ENCODE peak calls at places on chromosomes 3 and 15, in ten cellular contexts. M is lower lobe of right lung; U is brain microvascular endothelial cell; L is choroid plexus epithelial cell; I is adrenal gland; F is astrocyte of the spinal cord; H is MM.1S; P is cardiac muscle cell; O is CD8-positive, alpha-beta T cell; J is cardiac fibroblast. S is an unnamed sample.

GRCh38 chr3:169813757-169814517 is 1.2 kb upstream of the LRRC34 start:
- DNase-seq in I (no peak), L (peak; percentile 37), P (no peak), M (peak; percentile 65), F (no peak), O (peak; percentile 69), U (no peak), H (peak; percentile 98), J (peak; percentile 45), S (no peak)

GRCh38 chr15:81032818-81033217 is 32.1 kb downstream of the TLNRD1 start:
- DNase-seq in J (no peak), I (no peak), O (no peak), U (no peak), H (no peak), P (no peak), L (no peak), F (no peak), M (no peak), S (no peak)

GRCh38 chr3:151550025-151550618 is 89.3 kb upstream of the IGSF10 start:
- DNase-seq in F (no peak), L (no peak), U (no peak), I (no peak), H (no peak), O (no peak), J (no peak), P (no peak), M (no peak), S (no peak)

GRCh38 chr3:157239082-157239704 is 79.2 kb upstream of the CCNL1 start:
- DNase-seq in F (peak; percentile 41), M (peak; percentile 79), P (peak; percentile 81), U (peak; percentile 71), J (peak; percentile 74), H (peak; percentile 85), L (peak; percentile 82), I (peak; percentile 87), O (peak; percentile 77), S (no peak)

GRCh38 chr15:26882616-26883365 is 15.9 kb downstream of the GABRA5 start:
- DNase-seq in F (no peak), U (no peak), O (no peak), L (no peak), H (no peak), P (no peak), I (no peak), M (no peak), J (no peak), S (no peak)

GRCh38 chr3:15206662-15207576 is 873 bp downstream of the CAPN7 start:
- DNase-seq in H (peak; percentile 63), F (peak; percentile 46), M (peak; percentile 51), I (peak; percentile 72), L (peak; percentile 51), P (peak; percentile 28), J (peak; percentile 52), O (peak; percentile 16), U (peak; percentile 15), S (no peak)

GRCh38 chr3:123618768-123619484 is 34.1 kb upstream of the HACD2 start:
- DNase-seq in J (peak; percentile 87), I (peak; percentile 85), M (peak; percentile 75), H (no peak), L (peak; percentile 84), F (peak; percentile 75), P (peak; percentile 19), U (no peak), O (no peak), S (no peak)

GRCh38 chr15:44722011-44722410 is 10.7 kb downstream of the B2M start:
- DNase-seq in U (no peak), F (no peak), P (no peak), O (no peak), J (no peak), I (no peak), H (no peak), L (no peak), M (no peak), S (no peak)

GRCh38 chr3:26505399-26505798 is 117.2 kb upstream of the LRRC3B start:
- DNase-seq in L (no peak), I (no peak), F (no peak), O (no peak), U (no peak), P (no peak), J (no peak), M (no peak), H (no peak), S (no peak)

GRCh38 chr15:48103647-48104046 is 17.1 kb upstream of the SLC24A5 start:
- DNase-seq in J (no peak), U (no peak), O (no peak), M (no peak), L (peak; percentile 28), F (no peak), I (no peak), P (no peak), H (no peak), S (no peak)

GRCh38 chr3:190120161-190121060 is at the start of gene P3H2:
- DNase-seq in M (peak; percentile 88), P (peak; percentile 95), F (peak; percentile 95), H (peak; percentile 91), I (peak; percentile 94), O (no peak), J (peak; percentile 91), U (peak; percentile 87), L (peak; percentile 94), S (no peak)

GRCh38 chr3:129393271-129393670 is 35.2 kb downstream of the EFCAB12 start:
- DNase-seq in I (peak; percentile 64), O (no peak), J (no peak), M (no peak), U (no peak), H (no peak), L (no peak), F (no peak), P (no peak), S (no peak)

GRCh38 chr15:59993041-59993750 is 10.9 kb upstream of the FOXB1 start:
- DNase-seq in P (no peak), M (no peak), I (no peak), H (no peak), J (no peak), L (no peak), U (no peak), O (no peak), F (no peak), S (no peak)

GRCh38 chr3:28295819-28296364 is 52.6 kb upstream of the ZCWPW2 start:
- DNase-seq in P (no peak), F (no peak), U (no peak), M (no peak), H (peak; percentile 16), J (peak; percentile 31), L (peak; percentile 23), I (no peak), O (no peak), S (no peak)

DNA sequence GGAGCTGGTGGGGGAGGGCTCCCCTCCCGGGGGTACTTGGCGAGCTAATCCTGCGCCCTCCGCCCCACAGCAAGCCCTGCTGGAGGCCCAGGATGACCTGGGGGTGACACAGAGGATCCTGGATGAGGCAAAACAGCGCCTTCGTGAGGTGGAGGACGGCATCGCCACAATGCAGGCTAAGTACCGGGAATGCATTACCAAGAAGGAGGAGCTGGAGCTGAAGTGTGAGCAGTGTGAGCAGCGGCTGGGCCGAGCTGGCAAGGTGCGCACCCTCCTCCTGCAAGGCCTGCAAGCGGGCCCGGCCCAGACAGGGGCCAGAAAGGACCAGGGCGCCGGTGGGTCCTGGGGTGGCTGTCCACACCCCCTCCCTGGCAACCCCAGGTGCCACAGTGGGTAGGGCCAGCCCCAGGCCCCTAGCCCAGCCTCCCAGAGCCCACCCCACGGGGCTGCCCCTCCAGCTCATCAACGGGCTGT is 56.5 kb downstream of the SEMA3G start:
- DNase-seq in U (no peak), O (no peak), P (no peak), J (no peak), L (no peak), F (no peak), M (no peak), H (no peak), I (no peak), S (no peak)
- TF ChIP-seq CTCF in U (peak; percentile 25), O (no peak), P (no peak), J (no peak), L (no peak), F (no peak), M (no peak), H (no peak), I (no peak), S (no peak)

GRCh38 chr3:112043621-112044201 is 9.2 kb downstream of the TMPRSS7 start:
- DNase-seq in M (no peak), F (peak; percentile 79), P (peak; percentile 81), O (peak; percentile 34), H (peak; percentile 73), U (peak; percentile 65), J (peak; percentile 85), L (peak; percentile 89), I (peak; percentile 75), S (peak; percentile 28)
- H3K4me3 ChIP-seq in M (no peak overlapping the region), F (no peak overlapping the region), P (no peak overlapping the region), O (no peak overlapping the region), H (peak overlapping the region; percentile 11), U (no peak overlapping the region), J (no peak overlapping the region), L (peak overlapping the region; percentile 7), I (no peak overlapping the region), S (no peak overlapping the region)

DNA sequence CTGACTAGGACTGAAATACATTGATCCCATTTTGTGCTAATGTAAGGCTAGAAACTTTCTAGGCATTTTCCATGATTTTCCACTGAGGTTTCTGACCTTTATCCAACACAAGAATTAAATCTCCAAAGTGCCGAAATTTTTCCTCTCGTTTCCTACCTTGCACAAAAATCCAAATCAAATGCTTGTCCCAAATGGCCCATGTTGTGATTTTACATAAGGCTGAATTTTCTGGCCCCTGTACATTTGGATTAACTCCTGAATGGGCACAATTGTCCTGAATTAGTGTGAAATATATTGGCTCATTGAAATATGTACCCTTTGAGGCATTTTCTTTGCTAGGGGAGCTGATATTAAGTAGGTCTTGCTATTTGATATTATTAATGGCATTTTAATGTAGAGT is 105.6 kb upstream of the CBLB start:
- DNase-seq in H (no peak), L (no peak), O (no peak), F (no peak), I (no peak), U (no peak), M (no peak), J (no peak), P (no peak), S (no peak)
- TF ChIP-seq CTCF in H (no peak), L (no peak), O (no peak), F (no peak), I (no peak), U (no peak), M (no peak), J (no peak), P (no peak), S (no peak)

DNA sequence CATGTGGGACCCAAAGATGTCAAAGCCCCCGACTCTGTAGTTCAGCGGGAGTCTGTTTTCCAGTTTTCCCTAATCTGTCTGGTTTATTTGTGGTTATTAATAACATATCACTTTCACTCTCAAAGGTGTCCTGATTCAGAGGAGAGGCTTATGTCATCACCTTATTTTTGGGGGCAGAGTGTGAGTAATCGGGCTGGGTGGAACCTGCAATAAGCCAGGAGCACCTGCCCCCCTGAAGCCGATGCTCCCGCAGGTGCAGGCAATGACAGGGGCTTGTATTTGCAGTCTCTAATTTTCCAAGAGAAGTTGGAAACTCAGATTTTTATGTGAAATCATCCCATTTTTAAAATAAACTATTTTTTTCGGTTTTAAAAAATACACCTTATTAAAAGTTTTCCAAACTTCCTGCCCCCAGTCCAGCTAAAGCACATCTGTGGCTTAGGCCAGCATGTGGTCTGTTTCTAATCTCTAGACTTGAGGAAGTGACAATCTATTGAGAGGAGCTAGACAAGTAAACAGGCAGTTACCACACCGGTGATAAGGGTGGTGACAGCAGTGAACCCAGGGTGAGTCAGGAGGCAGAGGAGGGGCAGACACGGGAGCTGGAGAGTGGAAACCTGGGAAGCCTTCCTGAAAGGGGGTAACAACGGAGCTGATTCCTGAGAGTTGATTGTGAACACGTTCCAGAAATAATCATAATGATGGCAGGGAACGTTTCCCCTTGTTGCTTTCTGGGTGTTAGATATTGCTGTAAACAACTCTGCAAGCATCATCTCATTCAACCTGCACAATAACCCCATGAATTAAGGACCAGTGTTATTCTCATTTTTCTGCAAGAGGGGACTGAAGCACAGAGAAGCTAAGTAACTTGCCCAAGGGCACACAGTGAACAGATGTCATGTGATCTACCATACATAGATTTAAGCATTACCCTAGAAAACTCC is 37.3 kb downstream of the BHLHE40 start:
- DNase-seq in O (peak; percentile 59), I (peak; percentile 71), U (peak; percentile 91), H (no peak), P (peak; percentile 61), L (peak; percentile 80), M (peak; percentile 60), J (peak; percentile 62), F (peak; percentile 36), S (no peak)
- H3K4me3 ChIP-seq in O (no peak overlapping the region), I (no peak overlapping the region), U (no peak overlapping the region), H (no peak overlapping the region), P (no peak overlapping the region), L (no peak overlapping the region), M (no peak overlapping the region), J (no peak overlapping the region), F (no peak overlapping the region), S (no peak overlapping the region)

S was measured in AG09309.